ENCODE peak calls at places on chromosomes 11 and 22, in six cellular contexts. C is stomach, E is GM23338, D is SK-N-MC, P is HCT116, M is K562. V is an unnamed sample.
A peak's percentile ranks its signal among the peaks of the same experiment; 100 is the strongest.

GRCh38 chr11:62017878-62018642 is 50.6 kb upstream of the FTH1 start:
- DNase-seq in C (no peak), E (no peak), D (no peak), P (no peak), M (no peak), V (no peak)

GRCh38 chr22:38879102-38879729 is 7.2 kb upstream of the CBX6 start:
- DNase-seq in C (no peak), E (no peak), D (no peak), P (no peak), M (no peak), V (no peak)

GRCh38 chr11:59212744-59213573 is at the start of gene MPEG1:
- DNase-seq in C (no peak), E (no peak), D (no peak), P (no peak), M (no peak), V (no peak)

GRCh38 chr11:18324381-18324780 is 2.0 kb downstream of the GTF2H1 start:
- DNase-seq in C (no peak), E (no peak), D (no peak), P (no peak), M (no peak), V (no peak)

GRCh38 chr11:128472128-128473110 is 114.9 kb downstream of the ETS1 start:
- DNase-seq in C (no peak), E (no peak), D (no peak), P (no peak), M (no peak), V (no peak)

GRCh38 chr22:29871684-29872083 is 11.3 kb upstream of the MTMR3 start:
- DNase-seq in C (no peak), E (peak; percentile 19), D (peak; percentile 34), P (no peak), M (no peak), V (no peak)

GRCh38 chr22:37148031-37148651 is 1.6 kb downstream of the IL2RB start:
- DNase-seq in C (no peak), E (no peak), D (no peak), P (no peak), M (no peak), V (no peak)

GRCh38 chr11:113874920-113875413 is 405 bp downstream of the USP28 start:
- DNase-seq in C (no peak), E (peak; percentile 40), D (no peak), P (no peak), M (no peak), V (no peak)

GRCh38 chr11:129946256-129946655 is 50.9 kb upstream of the NFRKB start:
- DNase-seq in C (no peak), E (no peak), D (no peak), P (no peak), M (no peak), V (no peak)

GRCh38 chr11:36743039-36743438 is 145.0 kb upstream of the RAG2 start:
- DNase-seq in C (no peak), E (no peak), D (no peak), P (no peak), M (no peak), V (no peak)

DNA sequence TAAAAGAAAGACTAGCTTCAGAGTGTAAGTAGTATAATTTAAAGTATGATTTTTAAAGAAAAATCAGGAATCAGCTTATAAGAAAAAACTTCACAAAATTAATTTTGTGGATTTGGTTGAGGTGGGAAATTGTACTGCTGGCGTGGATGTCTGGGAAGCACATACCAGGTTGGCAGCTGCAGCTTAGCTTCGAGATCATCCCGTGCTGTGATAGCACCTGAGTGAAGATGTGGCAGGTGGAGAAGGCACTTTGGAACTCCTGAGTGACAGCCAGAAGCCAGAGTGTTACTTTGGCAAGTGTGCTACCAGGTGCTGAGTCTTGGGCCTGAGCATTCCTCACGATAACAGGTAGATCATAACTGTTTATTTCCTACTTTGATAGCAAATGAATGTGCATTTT is 17.7 kb downstream of the ZC3H12C start:
- DNase-seq in C (no peak), E (no peak), D (no peak), P (no peak), M (no peak), V (no peak)
- TF ChIP-seq POLR2AphosphoS5 in C (no peak), E (no peak), D (no peak), P (no peak), M (no peak), V (no peak)

GRCh38 chr11:65503923-65504670 is 5.3 kb downstream of the MALAT1 start:
- DNase-seq in C (no peak), E (no peak), D (no peak), P (no peak), M (no peak), V (no peak)
- TF ChIP-seq POLR2AphosphoS5 in C (peak; percentile 44), E (no peak), D (peak; percentile 39), P (peak; percentile 38), M (peak; percentile 95), V (peak; percentile 55)

GRCh38 chr11:1269957-1270356 is 39.5 kb downstream of the TOLLIP start:
- DNase-seq in C (no peak), E (no peak), D (no peak), P (no peak), M (no peak), V (no peak)
- TF ChIP-seq POLR2AphosphoS5 in C (no peak), E (no peak), D (no peak), P (no peak), M (no peak), V (no peak)

DNA sequence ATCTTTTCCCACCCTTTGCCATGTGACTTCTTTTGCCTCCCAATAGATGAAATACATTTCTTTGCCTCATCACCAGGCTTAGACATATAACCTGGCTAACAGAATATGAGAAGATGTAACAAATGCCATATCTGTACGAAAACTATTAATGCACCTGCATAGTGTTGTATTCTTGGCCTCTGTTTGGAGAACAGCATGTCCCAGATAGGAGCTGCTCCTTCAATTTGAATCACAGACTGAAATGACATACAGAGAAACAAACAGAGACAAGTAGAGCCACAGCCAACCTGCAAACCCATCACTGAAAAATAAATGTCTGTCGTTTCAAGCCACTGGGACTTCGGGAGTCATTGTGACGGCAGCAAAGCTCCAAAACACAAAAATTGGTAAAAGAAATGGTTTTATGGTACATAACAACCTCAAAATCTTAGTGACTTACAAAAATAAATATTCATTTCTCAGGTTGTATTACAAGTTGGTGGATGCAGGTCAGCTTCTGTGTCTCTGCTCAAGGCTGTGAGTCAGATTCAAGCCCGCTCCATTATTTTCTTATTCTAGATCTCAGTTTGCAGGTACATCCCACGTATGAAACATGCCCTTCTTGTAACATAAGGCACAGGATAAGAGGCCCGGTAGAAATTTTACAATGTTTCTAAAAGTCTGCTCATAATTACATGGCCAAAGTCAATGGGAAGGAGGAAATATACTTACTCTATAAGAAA is 171.3 kb upstream of the SOX6 start:
- DNase-seq in C (no peak), E (no peak), D (no peak), P (no peak), M (no peak), V (no peak)
- TF ChIP-seq POLR2AphosphoS5 in C (no peak), E (no peak), D (no peak), P (no peak), M (no peak), V (no peak)

DNA sequence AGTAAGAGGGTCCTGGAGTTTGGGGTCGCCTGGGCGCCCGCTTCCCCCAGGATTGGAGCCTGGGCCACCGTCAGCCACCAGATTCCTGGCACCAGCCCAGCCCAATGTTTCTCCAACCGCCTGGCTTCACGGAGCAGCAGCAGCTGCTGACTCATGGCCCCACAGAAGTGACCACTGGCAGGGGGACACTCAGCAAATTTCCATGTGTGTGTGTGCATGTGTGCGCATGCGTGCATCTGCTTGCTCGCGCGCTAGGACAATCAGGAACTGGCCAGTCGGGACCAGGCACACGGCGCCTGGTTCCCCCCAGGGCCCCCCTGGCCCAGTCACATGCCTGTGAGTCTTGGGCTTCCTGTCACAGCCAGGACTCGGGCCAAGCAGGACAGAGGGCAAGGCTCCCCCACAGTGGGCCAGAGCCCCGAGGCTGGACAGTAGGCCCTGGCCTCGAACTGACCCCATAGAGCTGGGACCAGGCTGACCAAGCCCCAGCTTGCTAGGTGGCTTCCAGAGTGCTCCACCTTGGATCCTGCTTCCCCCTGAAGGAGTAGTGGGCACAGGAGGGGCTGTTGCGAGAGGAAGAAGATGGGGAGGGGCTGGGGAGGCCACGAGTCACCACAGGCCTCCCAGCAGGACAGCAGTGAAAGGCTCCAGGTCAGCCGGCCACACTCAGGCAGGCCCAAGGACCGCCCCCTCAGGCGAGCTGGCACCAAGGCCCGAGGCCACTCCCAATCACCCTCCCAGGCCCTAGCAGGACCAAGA is 3.2 kb downstream of the CTSD start:
- DNase-seq in C (peak; percentile 86), E (no peak), D (no peak), P (no peak), M (no peak), V (no peak)
- TF ChIP-seq POLR2AphosphoS5 in C (peak; percentile 24), E (no peak), D (no peak), P (no peak), M (no peak), V (peak; percentile 70)